ENCODE peak calls at places on chromosome 2, in seven cellular contexts. One of them, this sample, is unnamed.

GRCh38 chr2:71886241-71886640 is 261.4 kb downstream of the CYP26B1 start:
- DNase-seq in lower lobe of right lung: no peak
- DNase-seq in iPS-NIHi11: no peak
- DNase-seq in left colon: no peak
- DNase-seq in activated CD4-positive, alpha-beta T cell treated with anti-CD3 and anti-CD28 coated beads, Interleukin-2, amount 10 ng/mL, durations not matched to agents 7 days and 5 days: no peak
- DNase-seq in upper lobe of left lung: no peak
- DNase-seq in psoas muscle: no peak
- DNase-seq in this sample: no peak

GRCh38 chr2:10837532-10838266 is 25.1 kb upstream of the PDIA6 start:
- DNase-seq in iPS-NIHi11: no peak
- DNase-seq in upper lobe of left lung: no peak
- DNase-seq in lower lobe of right lung: no peak
- DNase-seq in activated CD4-positive, alpha-beta T cell treated with anti-CD3 and anti-CD28 coated beads, Interleukin-2, amount 10 ng/mL, durations not matched to agents 7 days and 5 days: no peak
- DNase-seq in psoas muscle: no peak
- DNase-seq in left colon: no peak
- DNase-seq in this sample: no peak

GRCh38 chr2:20052872-20053281 is 1.4 kb upstream of the LAPTM4A start:
- DNase-seq in lower lobe of right lung: peak; percentile 86
- DNase-seq in activated CD4-positive, alpha-beta T cell treated with anti-CD3 and anti-CD28 coated beads, Interleukin-2, amount 10 ng/mL, durations not matched to agents 7 days and 5 days: no peak
- DNase-seq in iPS-NIHi11: peak; percentile 27
- DNase-seq in psoas muscle: no peak
- DNase-seq in upper lobe of left lung: no peak
- DNase-seq in left colon: peak; percentile 77
- DNase-seq in this sample: no peak

GRCh38 chr2:228355897-228356296 is 174.4 kb upstream of the SPHKAP start:
- DNase-seq in iPS-NIHi11: no peak
- DNase-seq in lower lobe of right lung: no peak
- DNase-seq in upper lobe of left lung: no peak
- DNase-seq in left colon: no peak
- DNase-seq in psoas muscle: no peak
- DNase-seq in activated CD4-positive, alpha-beta T cell treated with anti-CD3 and anti-CD28 coated beads, Interleukin-2, amount 10 ng/mL, durations not matched to agents 7 days and 5 days: no peak
- DNase-seq in this sample: no peak

GRCh38 chr2:159963700-159964099 is 98.7 kb downstream of the PLA2R1 start:
- DNase-seq in lower lobe of right lung: no peak
- DNase-seq in upper lobe of left lung: no peak
- DNase-seq in psoas muscle: no peak
- DNase-seq in iPS-NIHi11: no peak
- DNase-seq in left colon: no peak
- DNase-seq in activated CD4-positive, alpha-beta T cell treated with anti-CD3 and anti-CD28 coated beads, Interleukin-2, amount 10 ng/mL, durations not matched to agents 7 days and 5 days: no peak
- DNase-seq in this sample: no peak

GRCh38 chr2:237700583-237701032 is 73.2 kb downstream of the LRRFIP1 start:
- DNase-seq in psoas muscle: peak; percentile 86
- DNase-seq in iPS-NIHi11: no peak
- DNase-seq in upper lobe of left lung: peak; percentile 61
- DNase-seq in lower lobe of right lung: no peak
- DNase-seq in activated CD4-positive, alpha-beta T cell treated with anti-CD3 and anti-CD28 coated beads, Interleukin-2, amount 10 ng/mL, durations not matched to agents 7 days and 5 days: peak; percentile 51
- DNase-seq in left colon: peak; percentile 66
- DNase-seq in this sample: peak; percentile 76

GRCh38 chr2:28736034-28736433 is 15.6 kb upstream of the PPP1CB start:
- DNase-seq in psoas muscle: peak; percentile 89
- DNase-seq in lower lobe of right lung: peak; percentile 68
- DNase-seq in upper lobe of left lung: no peak
- DNase-seq in left colon: peak; percentile 79
- DNase-seq in activated CD4-positive, alpha-beta T cell treated with anti-CD3 and anti-CD28 coated beads, Interleukin-2, amount 10 ng/mL, durations not matched to agents 7 days and 5 days: no peak
- DNase-seq in iPS-NIHi11: peak; percentile 36
- DNase-seq in this sample: no peak

GRCh38 chr2:236862526-236862925 is 223.2 kb upstream of the COPS8 start:
- DNase-seq in psoas muscle: no peak
- DNase-seq in activated CD4-positive, alpha-beta T cell treated with anti-CD3 and anti-CD28 coated beads, Interleukin-2, amount 10 ng/mL, durations not matched to agents 7 days and 5 days: no peak
- DNase-seq in lower lobe of right lung: no peak
- DNase-seq in left colon: no peak
- DNase-seq in iPS-NIHi11: no peak
- DNase-seq in upper lobe of left lung: no peak
- DNase-seq in this sample: no peak

This sample was measured in suprapubic skin.